ENCODE peak calls at places on chromosomes 7 and 10, in four cellular contexts. One of them, this sample, is unnamed.

GRCh38 chr10:3468919-3469638 is 296.5 kb upstream of the PITRM1 start:
- DNase-seq in mammary epithelial cell: peak
- DNase-seq in HFF-Myc: peak
- DNase-seq in AG04450: peak
- DNase-seq in this sample: no peak

GRCh38 chr7:27647052-27647451 is 15.6 kb downstream of the HIBADH start:
- DNase-seq in HFF-Myc: no peak
- DNase-seq in AG04450: peak
- DNase-seq in mammary epithelial cell: peak
- DNase-seq in this sample: no peak

GRCh38 chr10:12874501-12874900 is 127.0 kb downstream of the CCDC3 start:
- DNase-seq in mammary epithelial cell: no peak
- DNase-seq in HFF-Myc: no peak
- DNase-seq in AG04450: no peak
- DNase-seq in this sample: no peak

GRCh38 chr10:119616879-119617580 is 20.3 kb upstream of the TIAL1 start:
- DNase-seq in HFF-Myc: peak
- DNase-seq in AG04450: no peak
- DNase-seq in mammary epithelial cell: no peak
- DNase-seq in this sample: no peak

GRCh38 chr10:93440591-93441012 is 41.5 kb downstream of the MYOF start:
- DNase-seq in HFF-Myc: no peak
- DNase-seq in AG04450: no peak
- DNase-seq in mammary epithelial cell: no peak
- DNase-seq in this sample: no peak

GRCh38 chr10:9285698-9286097 is 1231.2 kb downstream of the GATA3 start:
- DNase-seq in AG04450: no peak
- DNase-seq in HFF-Myc: no peak
- DNase-seq in mammary epithelial cell: no peak
- DNase-seq in this sample: no peak

GRCh38 chr7:124840435-124840834 is 74.8 kb upstream of the GPR37 start:
- DNase-seq in AG04450: no peak
- DNase-seq in mammary epithelial cell: no peak
- DNase-seq in HFF-Myc: no peak
- DNase-seq in this sample: no peak

GRCh38 chr7:28343462-28343861 is 68.9 kb upstream of the CREB5 start:
- DNase-seq in HFF-Myc: no peak
- DNase-seq in mammary epithelial cell: no peak
- DNase-seq in AG04450: no peak
- DNase-seq in this sample: no peak

GRCh38 chr10:4241724-4242345 is 456.8 kb upstream of the KLF6 start:
- DNase-seq in mammary epithelial cell: peak
- DNase-seq in HFF-Myc: peak
- DNase-seq in AG04450: peak
- DNase-seq in this sample: no peak

GRCh38 chr7:28784166-28784870 is 173.8 kb downstream of the TRIL start:
- DNase-seq in HFF-Myc: no peak
- DNase-seq in AG04450: no peak
- DNase-seq in mammary epithelial cell: no peak
- DNase-seq in this sample: no peak

GRCh38 chr7:106488465-106488864 is 172.5 kb downstream of the CCDC71L start:
- DNase-seq in AG04450: no peak
- DNase-seq in HFF-Myc: no peak
- DNase-seq in mammary epithelial cell: no peak
- DNase-seq in this sample: no peak

GRCh38 chr10:99917963-99918825 is 91.6 kb downstream of the DNMBP start:
- DNase-seq in mammary epithelial cell: peak
- DNase-seq in HFF-Myc: peak
- DNase-seq in AG04450: no peak
- DNase-seq in this sample: no peak

GRCh38 chr10:1050145-1050544 is 1.2 kb upstream of the IDI1 start:
- DNase-seq in mammary epithelial cell: no peak
- DNase-seq in AG04450: no peak
- DNase-seq in HFF-Myc: no peak
- DNase-seq in this sample: no peak

GRCh38 chr10:43201545-43202131 is 63.4 kb downstream of the CSGALNACT2 start:
- DNase-seq in AG04450: no peak
- DNase-seq in HFF-Myc: no peak
- DNase-seq in mammary epithelial cell: no peak
- DNase-seq in this sample: peak

GRCh38 chr7:22732556-22733126 is 5.6 kb downstream of the IL6 start:
- DNase-seq in AG04450: no peak
- DNase-seq in HFF-Myc: no peak
- DNase-seq in mammary epithelial cell: peak
- DNase-seq in this sample: no peak

GRCh38 chr10:94076325-94076841 is 82.7 kb downstream of the PLCE1 start:
- DNase-seq in mammary epithelial cell: no peak
- DNase-seq in AG04450: peak
- DNase-seq in HFF-Myc: no peak
- DNase-seq in this sample: no peak

GRCh38 chr10:58389024-58389423 is 3.8 kb downstream of the TFAM start:
- DNase-seq in mammary epithelial cell: no peak
- DNase-seq in AG04450: no peak
- DNase-seq in HFF-Myc: no peak
- DNase-seq in this sample: no peak

GRCh38 chr7:120218702-120219101 is 54.3 kb upstream of the KCND2 start:
- DNase-seq in mammary epithelial cell: no peak
- DNase-seq in AG04450: no peak
- DNase-seq in HFF-Myc: no peak
- DNase-seq in this sample: no peak

GRCh38 chr10:7045891-7046599 is 364.8 kb downstream of the SFMBT2 start:
- DNase-seq in HFF-Myc: no peak
- DNase-seq in mammary epithelial cell: no peak
- DNase-seq in AG04450: no peak
- DNase-seq in this sample: no peak

GRCh38 chr7:141701489-141702046 is 398 bp downstream of the DENND11 start:
- DNase-seq in mammary epithelial cell: no peak
- DNase-seq in AG04450: no peak
- DNase-seq in HFF-Myc: no peak
- DNase-seq in this sample: peak

GRCh38 chr7:149776305-149776704 is 2.9 kb upstream of the ZNF467 start:
- DNase-seq in HFF-Myc: no peak
- DNase-seq in mammary epithelial cell: no peak
- DNase-seq in AG04450: no peak
- DNase-seq in this sample: no peak

GRCh38 chr7:74461970-74462706 is 8.4 kb downstream of the GTF2IRD1 start:
- DNase-seq in mammary epithelial cell: no peak
- DNase-seq in AG04450: no peak
- DNase-seq in HFF-Myc: no peak
- DNase-seq in this sample: no peak

GRCh38 chr7:856444-857095 is 19.8 kb upstream of the GET4 start:
- DNase-seq in AG04450: no peak
- DNase-seq in HFF-Myc: no peak
- DNase-seq in mammary epithelial cell: no peak
- DNase-seq in this sample: no peak

GRCh38 chr7:123746055-123746454 is 2.7 kb downstream of the WASL start:
- DNase-seq in AG04450: no peak
- DNase-seq in mammary epithelial cell: no peak
- DNase-seq in HFF-Myc: no peak
- DNase-seq in this sample: no peak

GRCh38 chr10:112919721-112920120 is 30.3 kb upstream of the TCF7L2 start:
- DNase-seq in HFF-Myc: peak
- DNase-seq in AG04450: no peak
- DNase-seq in mammary epithelial cell: peak
- DNase-seq in this sample: no peak

GRCh38 chr10:73865459-73866442 is 8.6 kb downstream of the CAMK2G start:
- DNase-seq in AG04450: no peak
- DNase-seq in mammary epithelial cell: no peak
- DNase-seq in HFF-Myc: no peak
- DNase-seq in this sample: no peak

GRCh38 chr7:142328551-142328950 is 70.7 kb upstream of the PRSS58 start:
- DNase-seq in AG04450: no peak
- DNase-seq in HFF-Myc: no peak
- DNase-seq in mammary epithelial cell: no peak
- DNase-seq in this sample: no peak

GRCh38 chr10:102649770-102650654 is 5.7 kb downstream of the TRIM8 start:
- DNase-seq in AG04450: no peak
- DNase-seq in HFF-Myc: no peak
- DNase-seq in mammary epithelial cell: no peak
- DNase-seq in this sample: no peak

GRCh38 chr10:117271427-117271826 is 30.5 kb downstream of the SLC18A2 start:
- DNase-seq in HFF-Myc: no peak
- DNase-seq in mammary epithelial cell: peak
- DNase-seq in AG04450: no peak
- DNase-seq in this sample: no peak

GRCh38 chr10:29479081-29479917 is 155.5 kb downstream of the SVIL start:
- DNase-seq in HFF-Myc: no peak
- DNase-seq in AG04450: no peak
- DNase-seq in mammary epithelial cell: peak
- DNase-seq in this sample: no peak

GRCh38 chr10:79452174-79452611 is 6.8 kb upstream of the ZCCHC24 start:
- DNase-seq in mammary epithelial cell: no peak
- DNase-seq in HFF-Myc: no peak
- DNase-seq in AG04450: peak
- DNase-seq in this sample: no peak

GRCh38 chr10:97608991-97609561 is 19.6 kb downstream of the C10orf62 start:
- DNase-seq in HFF-Myc: no peak
- DNase-seq in mammary epithelial cell: no peak
- DNase-seq in AG04450: no peak
- DNase-seq in this sample: no peak

GRCh38 chr10:97618285-97618684 is 15.0 kb downstream of the MORN4 start:
- DNase-seq in mammary epithelial cell: no peak
- DNase-seq in AG04450: no peak
- DNase-seq in HFF-Myc: no peak
- DNase-seq in this sample: no peak

GRCh38 chr10:97607076-97607635 is 17.6 kb downstream of the C10orf62 start:
- DNase-seq in mammary epithelial cell: no peak
- DNase-seq in AG04450: no peak
- DNase-seq in HFF-Myc: no peak
- DNase-seq in this sample: no peak

GRCh38 chr10:97611473-97611872 is 21.8 kb downstream of the MORN4 start:
- DNase-seq in AG04450: no peak
- DNase-seq in HFF-Myc: no peak
- DNase-seq in mammary epithelial cell: no peak
- DNase-seq in this sample: no peak

GRCh38 chr10:97612386-97612785 is 20.9 kb downstream of the MORN4 start:
- DNase-seq in mammary epithelial cell: peak
- DNase-seq in AG04450: peak
- DNase-seq in HFF-Myc: peak
- DNase-seq in this sample: no peak
- TF ChIP-seq CTCF in mammary epithelial cell: peak
- TF ChIP-seq CTCF in AG04450: peak
- TF ChIP-seq CTCF in HFF-Myc: no peak
- TF ChIP-seq CTCF in this sample: no peak

DNA sequence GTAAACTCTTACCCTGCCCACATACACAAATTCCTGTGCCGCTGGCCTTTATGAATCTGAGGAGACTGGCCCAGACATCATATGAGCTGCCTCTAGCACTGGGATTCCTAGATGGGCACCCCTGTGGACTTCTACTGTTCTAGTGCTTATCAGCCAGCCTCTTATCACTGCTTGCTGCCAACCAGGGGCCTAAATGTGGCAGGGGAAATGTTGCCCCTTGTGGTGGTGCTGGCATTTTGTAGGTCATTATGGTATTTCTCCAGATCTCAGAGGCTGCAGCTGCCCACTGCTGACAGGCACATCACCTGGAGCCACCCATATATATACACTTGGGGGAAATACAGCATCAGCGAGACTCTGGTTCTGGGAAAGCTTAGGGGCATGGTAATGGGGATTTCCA is 5.4 kb downstream of the SFR1 start:
- DNase-seq in AG04450: no peak
- DNase-seq in mammary epithelial cell: no peak
- DNase-seq in HFF-Myc: no peak
- DNase-seq in this sample: no peak
- TF ChIP-seq CTCF in AG04450: peak
- TF ChIP-seq CTCF in mammary epithelial cell: peak
- TF ChIP-seq CTCF in HFF-Myc: no peak
- TF ChIP-seq CTCF in this sample: peak

DNA sequence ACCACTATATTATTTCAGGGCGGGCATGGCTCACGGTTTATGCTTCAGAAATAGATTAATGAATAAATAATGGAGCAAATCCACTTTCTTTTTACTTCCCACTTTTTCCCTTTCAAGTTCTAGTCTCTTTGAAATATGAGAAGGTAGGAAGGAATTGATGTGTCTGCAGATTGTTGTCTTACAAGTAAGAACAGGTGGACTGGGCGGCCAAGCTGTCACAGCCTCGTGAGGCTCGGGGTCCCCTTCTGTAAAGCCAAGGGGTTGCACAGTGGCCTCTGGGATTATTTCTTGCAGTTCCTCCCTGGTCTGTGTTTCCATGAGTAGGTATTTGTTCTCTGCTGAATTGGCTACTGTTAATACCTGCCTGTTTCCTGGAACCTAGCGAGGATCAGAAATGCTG is 11.2 kb downstream of the VWA2 start:
- DNase-seq in mammary epithelial cell: no peak
- DNase-seq in AG04450: no peak
- DNase-seq in HFF-Myc: no peak
- DNase-seq in this sample: no peak
- TF ChIP-seq CTCF in mammary epithelial cell: no peak
- TF ChIP-seq CTCF in AG04450: no peak
- TF ChIP-seq CTCF in HFF-Myc: no peak
- TF ChIP-seq CTCF in this sample: no peak

DNA sequence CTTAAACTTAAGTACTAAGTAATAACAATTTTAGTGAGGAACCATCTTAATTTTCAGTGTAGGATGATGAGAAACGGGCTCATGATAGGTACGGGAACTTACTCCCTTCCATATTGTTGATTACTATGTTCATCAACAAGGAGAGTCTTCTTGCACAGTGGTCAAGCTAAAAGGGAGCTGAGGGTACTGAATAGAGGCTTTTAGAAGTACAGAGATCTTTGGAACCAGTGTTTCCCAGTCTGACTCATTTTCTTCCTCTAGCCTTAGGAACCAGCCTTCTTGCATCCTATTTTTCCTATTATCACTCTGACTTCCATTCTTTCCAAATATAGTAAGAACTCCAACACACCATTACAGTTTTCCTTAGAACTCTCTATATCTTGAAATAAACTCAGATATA is 17.6 kb upstream of the SEMA3D start:
- DNase-seq in AG04450: no peak
- DNase-seq in mammary epithelial cell: no peak
- DNase-seq in HFF-Myc: no peak
- DNase-seq in this sample: no peak
- TF ChIP-seq CTCF in AG04450: no peak
- TF ChIP-seq CTCF in mammary epithelial cell: no peak
- TF ChIP-seq CTCF in HFF-Myc: no peak
- TF ChIP-seq CTCF in this sample: no peak